ENCODE peak calls at places on chromosomes 12 and 14, in five cellular contexts. One of them, this sample, is unnamed.

GRCh38 chr14:103123634-103124500 is 606 bp downstream of the TNFAIP2 start:
- DNase-seq in psoas muscle: peak
- DNase-seq in A172: no peak
- DNase-seq in KG1: no peak
- DNase-seq in T-helper 9 cell: no peak
- DNase-seq in this sample: no peak

GRCh38 chr12:55499810-55500252 is 7.7 kb downstream of the OR6C68 start:
- DNase-seq in A172: no peak
- DNase-seq in psoas muscle: no peak
- DNase-seq in KG1: no peak
- DNase-seq in T-helper 9 cell: no peak
- DNase-seq in this sample: no peak

GRCh38 chr12:2484141-2484776 is 310.5 kb upstream of the FKBP4 start:
- DNase-seq in A172: no peak
- DNase-seq in T-helper 9 cell: no peak
- DNase-seq in psoas muscle: no peak
- DNase-seq in KG1: no peak
- DNase-seq in this sample: no peak

GRCh38 chr12:47900480-47901129 is 4.2 kb downstream of the VDR start:
- DNase-seq in KG1: no peak
- DNase-seq in T-helper 9 cell: no peak
- DNase-seq in psoas muscle: no peak
- DNase-seq in A172: no peak
- DNase-seq in this sample: peak

GRCh38 chr14:105015242-105015641 is 5.6 kb downstream of the CDCA4 start:
- DNase-seq in KG1: no peak
- DNase-seq in psoas muscle: no peak
- DNase-seq in A172: no peak
- DNase-seq in T-helper 9 cell: no peak
- DNase-seq in this sample: no peak

GRCh38 chr12:75848533-75848932 is 183.0 kb downstream of the PHLDA1 start:
- DNase-seq in KG1: no peak
- DNase-seq in A172: no peak
- DNase-seq in psoas muscle: no peak
- DNase-seq in T-helper 9 cell: no peak
- DNase-seq in this sample: no peak

GRCh38 chr14:66233571-66233970 is 252.6 kb upstream of the CCDC196 start:
- DNase-seq in KG1: no peak
- DNase-seq in psoas muscle: no peak
- DNase-seq in A172: no peak
- DNase-seq in T-helper 9 cell: no peak
- DNase-seq in this sample: no peak

GRCh38 chr12:9951026-9951652 is 19.0 kb upstream of the CLEC2A start:
- DNase-seq in psoas muscle: no peak
- DNase-seq in KG1: peak
- DNase-seq in T-helper 9 cell: peak
- DNase-seq in A172: no peak
- DNase-seq in this sample: no peak

GRCh38 chr12:88960213-88960878 is 380.1 kb upstream of the KITLG start:
- DNase-seq in A172: peak
- DNase-seq in psoas muscle: no peak
- DNase-seq in T-helper 9 cell: no peak
- DNase-seq in KG1: no peak
- DNase-seq in this sample: no peak

GRCh38 chr14:80927385-80927989 is 14.1 kb downstream of the CEP128 start:
- DNase-seq in psoas muscle: no peak
- DNase-seq in T-helper 9 cell: no peak
- DNase-seq in A172: no peak
- DNase-seq in KG1: no peak
- DNase-seq in this sample: no peak

GRCh38 chr12:55830601-55831406 is 1.4 kb upstream of the DNAJC14 start:
- DNase-seq in KG1: no peak
- DNase-seq in A172: no peak
- DNase-seq in psoas muscle: peak
- DNase-seq in T-helper 9 cell: no peak
- DNase-seq in this sample: no peak

GRCh38 chr14:89507521-89507920 is 90.5 kb upstream of the FOXN3 start:
- DNase-seq in psoas muscle: no peak
- DNase-seq in KG1: no peak
- DNase-seq in T-helper 9 cell: no peak
- DNase-seq in A172: peak
- DNase-seq in this sample: peak

GRCh38 chr14:37599527-37600368 is 4.3 kb downstream of the TTC6 start:
- DNase-seq in T-helper 9 cell: no peak
- DNase-seq in KG1: no peak
- DNase-seq in psoas muscle: no peak
- DNase-seq in A172: no peak
- DNase-seq in this sample: no peak

GRCh38 chr14:90959344-90959743 is 101.1 kb downstream of the RPS6KA5 start:
- DNase-seq in psoas muscle: no peak
- DNase-seq in KG1: no peak
- DNase-seq in T-helper 9 cell: no peak
- DNase-seq in A172: no peak
- DNase-seq in this sample: no peak

GRCh38 chr14:53325176-53325806 is 172.2 kb upstream of the DDHD1 start:
- DNase-seq in A172: no peak
- DNase-seq in T-helper 9 cell: no peak
- DNase-seq in psoas muscle: no peak
- DNase-seq in KG1: no peak
- DNase-seq in this sample: no peak

GRCh38 chr12:106139422-106140141 is 828 bp upstream of the NUAK1 start:
- DNase-seq in KG1: no peak
- DNase-seq in psoas muscle: peak
- DNase-seq in A172: peak
- DNase-seq in T-helper 9 cell: no peak
- DNase-seq in this sample: no peak

GRCh38 chr12:13347241-13348043 is 150.9 kb downstream of the EMP1 start:
- DNase-seq in psoas muscle: peak
- DNase-seq in T-helper 9 cell: no peak
- DNase-seq in A172: peak
- DNase-seq in KG1: no peak
- DNase-seq in this sample: peak

GRCh38 chr12:79299447-79300198 is 391.1 kb downstream of the PAWR start:
- DNase-seq in KG1: no peak
- DNase-seq in T-helper 9 cell: no peak
- DNase-seq in A172: no peak
- DNase-seq in psoas muscle: no peak
- DNase-seq in this sample: no peak

GRCh38 chr12:46490635-46491034 is 118.1 kb upstream of the SLC38A2 start:
- DNase-seq in A172: no peak
- DNase-seq in KG1: no peak
- DNase-seq in T-helper 9 cell: no peak
- DNase-seq in psoas muscle: no peak
- DNase-seq in this sample: no peak

GRCh38 chr12:57428965-57429364 is 1.9 kb downstream of the R3HDM2 start:
- DNase-seq in A172: no peak
- DNase-seq in T-helper 9 cell: no peak
- DNase-seq in psoas muscle: no peak
- DNase-seq in KG1: no peak
- DNase-seq in this sample: no peak

GRCh38 chr12:53344824-53345485 is 8.8 kb upstream of the SP7 start:
- DNase-seq in KG1: peak
- DNase-seq in T-helper 9 cell: peak
- DNase-seq in A172: peak
- DNase-seq in psoas muscle: peak
- DNase-seq in this sample: no peak

GRCh38 chr12:67720383-67720856 is 71.9 kb downstream of the DYRK2 start:
- DNase-seq in psoas muscle: peak
- DNase-seq in KG1: no peak
- DNase-seq in T-helper 9 cell: no peak
- DNase-seq in A172: peak
- DNase-seq in this sample: no peak

GRCh38 chr12:2084553-2085296 is 31.9 kb downstream of the CACNA1C start:
- DNase-seq in A172: peak
- DNase-seq in psoas muscle: peak
- DNase-seq in KG1: no peak
- DNase-seq in T-helper 9 cell: no peak
- DNase-seq in this sample: no peak

GRCh38 chr12:115923851-115924250 is 353.6 kb downstream of the MED13L start:
- DNase-seq in A172: no peak
- DNase-seq in KG1: no peak
- DNase-seq in psoas muscle: no peak
- DNase-seq in T-helper 9 cell: no peak
- DNase-seq in this sample: no peak

GRCh38 chr14:72801381-72801812 is 92.5 kb downstream of the DPF3 start:
- DNase-seq in psoas muscle: no peak
- DNase-seq in KG1: no peak
- DNase-seq in T-helper 9 cell: no peak
- DNase-seq in A172: peak
- DNase-seq in this sample: peak

GRCh38 chr14:73240816-73241480 is 3.6 kb downstream of the PAPLN start:
- DNase-seq in KG1: no peak
- DNase-seq in A172: no peak
- DNase-seq in psoas muscle: no peak
- DNase-seq in T-helper 9 cell: no peak
- DNase-seq in this sample: no peak

GRCh38 chr12:52407918-52408317 is 1.8 kb upstream of the KRT82 start:
- DNase-seq in psoas muscle: no peak
- DNase-seq in T-helper 9 cell: no peak
- DNase-seq in KG1: no peak
- DNase-seq in A172: no peak
- DNase-seq in this sample: no peak

GRCh38 chr14:102629700-102630365 is 37.4 kb downstream of the RCOR1 start:
- DNase-seq in KG1: no peak
- DNase-seq in psoas muscle: no peak
- DNase-seq in T-helper 9 cell: no peak
- DNase-seq in A172: no peak
- DNase-seq in this sample: no peak

GRCh38 chr14:71107921-71108320 is 200.7 kb downstream of the PCNX1 start:
- DNase-seq in A172: no peak
- DNase-seq in KG1: no peak
- DNase-seq in T-helper 9 cell: no peak
- DNase-seq in psoas muscle: no peak
- DNase-seq in this sample: no peak

GRCh38 chr12:51901121-51901812 is 6.0 kb upstream of the ACVRL1 start:
- DNase-seq in psoas muscle: no peak
- DNase-seq in KG1: no peak
- DNase-seq in T-helper 9 cell: no peak
- DNase-seq in A172: no peak
- DNase-seq in this sample: no peak

This sample was measured in kidney epithelial cell.